ENCODE peak calls at places on chromosome 5, in nine cellular contexts. One of them, this sample, is unnamed.

GRCh38 chr5:169702726-169703481 is 65.8 kb downstream of the DOCK2 start:
- DNase-seq in stimulated activated CD8-positive, alpha-beta memory T cell treated with anti-CD3 and anti-CD28 coated beads, Interleukin-15, amount 100 ng/mL, for 4 hours: no peak
- DNase-seq in AML-193: no peak
- DNase-seq in AG04449: no peak
- DNase-seq in activated T-helper 1 cell treated with Interleukin-2 at 50 U/mL for 16 hours: no peak
- DNase-seq in right cardiac atrium: no peak
- DNase-seq in SK-N-SH: no peak
- DNase-seq in LNCaP clone FGC: no peak
- DNase-seq in AG08396: no peak
- DNase-seq in this sample: no peak

GRCh38 chr5:71882826-71883744 is 164.0 kb downstream of the CARTPT start:
- DNase-seq in AML-193: no peak
- DNase-seq in right cardiac atrium: peak
- DNase-seq in activated T-helper 1 cell treated with Interleukin-2 at 50 U/mL for 16 hours: no peak
- DNase-seq in LNCaP clone FGC: peak
- DNase-seq in SK-N-SH: peak
- DNase-seq in stimulated activated CD8-positive, alpha-beta memory T cell treated with anti-CD3 and anti-CD28 coated beads, Interleukin-15, amount 100 ng/mL, for 4 hours: no peak
- DNase-seq in AG08396: no peak
- DNase-seq in AG04449: no peak
- DNase-seq in this sample: peak

GRCh38 chr5:149326611-149327010 is 18.7 kb upstream of the GRPEL2 start:
- DNase-seq in LNCaP clone FGC: no peak
- DNase-seq in SK-N-SH: no peak
- DNase-seq in stimulated activated CD8-positive, alpha-beta memory T cell treated with anti-CD3 and anti-CD28 coated beads, Interleukin-15, amount 100 ng/mL, for 4 hours: no peak
- DNase-seq in right cardiac atrium: no peak
- DNase-seq in activated T-helper 1 cell treated with Interleukin-2 at 50 U/mL for 16 hours: no peak
- DNase-seq in AG04449: no peak
- DNase-seq in AML-193: no peak
- DNase-seq in AG08396: no peak
- DNase-seq in this sample: no peak

GRCh38 chr5:77709993-77710392 is 66.1 kb downstream of the TBCA start:
- DNase-seq in activated T-helper 1 cell treated with Interleukin-2 at 50 U/mL for 16 hours: no peak
- DNase-seq in right cardiac atrium: no peak
- DNase-seq in AG08396: no peak
- DNase-seq in SK-N-SH: no peak
- DNase-seq in AML-193: no peak
- DNase-seq in stimulated activated CD8-positive, alpha-beta memory T cell treated with anti-CD3 and anti-CD28 coated beads, Interleukin-15, amount 100 ng/mL, for 4 hours: no peak
- DNase-seq in AG04449: no peak
- DNase-seq in LNCaP clone FGC: no peak
- DNase-seq in this sample: no peak

GRCh38 chr5:146365618-146366017 is 27.0 kb downstream of the POU4F3 start:
- DNase-seq in LNCaP clone FGC: no peak
- DNase-seq in AG04449: no peak
- DNase-seq in right cardiac atrium: no peak
- DNase-seq in AG08396: no peak
- DNase-seq in stimulated activated CD8-positive, alpha-beta memory T cell treated with anti-CD3 and anti-CD28 coated beads, Interleukin-15, amount 100 ng/mL, for 4 hours: no peak
- DNase-seq in SK-N-SH: no peak
- DNase-seq in AML-193: no peak
- DNase-seq in activated T-helper 1 cell treated with Interleukin-2 at 50 U/mL for 16 hours: no peak
- DNase-seq in this sample: no peak

GRCh38 chr5:102649731-102650130 is 105.4 kb upstream of the PAM start:
- DNase-seq in AG08396: no peak
- DNase-seq in right cardiac atrium: no peak
- DNase-seq in AML-193: no peak
- DNase-seq in AG04449: no peak
- DNase-seq in stimulated activated CD8-positive, alpha-beta memory T cell treated with anti-CD3 and anti-CD28 coated beads, Interleukin-15, amount 100 ng/mL, for 4 hours: no peak
- DNase-seq in activated T-helper 1 cell treated with Interleukin-2 at 50 U/mL for 16 hours: no peak
- DNase-seq in SK-N-SH: no peak
- DNase-seq in LNCaP clone FGC: no peak
- DNase-seq in this sample: peak

GRCh38 chr5:36712719-36713118 is 106.3 kb downstream of the SLC1A3 start:
- DNase-seq in SK-N-SH: no peak
- DNase-seq in AML-193: no peak
- DNase-seq in LNCaP clone FGC: no peak
- DNase-seq in AG08396: no peak
- DNase-seq in activated T-helper 1 cell treated with Interleukin-2 at 50 U/mL for 16 hours: no peak
- DNase-seq in stimulated activated CD8-positive, alpha-beta memory T cell treated with anti-CD3 and anti-CD28 coated beads, Interleukin-15, amount 100 ng/mL, for 4 hours: no peak
- DNase-seq in right cardiac atrium: no peak
- DNase-seq in AG04449: no peak
- DNase-seq in this sample: no peak

GRCh38 chr5:102623295-102623694 is 124.5 kb upstream of the SLCO6A1 start:
- DNase-seq in right cardiac atrium: no peak
- DNase-seq in AML-193: no peak
- DNase-seq in AG08396: no peak
- DNase-seq in LNCaP clone FGC: no peak
- DNase-seq in stimulated activated CD8-positive, alpha-beta memory T cell treated with anti-CD3 and anti-CD28 coated beads, Interleukin-15, amount 100 ng/mL, for 4 hours: no peak
- DNase-seq in activated T-helper 1 cell treated with Interleukin-2 at 50 U/mL for 16 hours: no peak
- DNase-seq in AG04449: no peak
- DNase-seq in SK-N-SH: no peak
- DNase-seq in this sample: no peak

This sample was measured in HCEC 1CT.